ENCODE peak calls at places on chromosomes 6 and 20, in eight cellular contexts. H is neuronal stem cell, O is testis, M is mesendoderm, B is neural progenitor cell, Z is endothelial cell of umbilical vein, A is tibial artery, P is mammary epithelial cell. F is an unnamed sample.

GRCh38 chr6:4687989-4688947 is 87.9 kb upstream of the CDYL start:
- DNase-seq in P (peak; percentile 82), A (no peak), O (no peak), B (no peak), H (no peak), M (no peak), Z (peak; percentile 87), F (no peak)

GRCh38 chr20:63873477-63873971 is 8.5 kb downstream of the TPD52L2 start:
- DNase-seq in M (no peak), P (peak; percentile 89), A (no peak), H (no peak), B (no peak), Z (peak; percentile 87), O (no peak), F (no peak)

GRCh38 chr20:17896247-17896723 is 72.3 kb downstream of the SNX5 start:
- DNase-seq in M (no peak), P (no peak), Z (peak; percentile 90), A (no peak), H (no peak), B (no peak), O (no peak), F (no peak)

GRCh38 chr6:111781055-111781708 is 92.1 kb downstream of the FYN start:
- DNase-seq in Z (no peak), O (no peak), H (no peak), B (no peak), M (peak; percentile 57), A (no peak), P (peak; percentile 37), F (no peak)

GRCh38 chr6:153058291-153058690 is 55.8 kb upstream of the MTRF1L start:
- DNase-seq in O (no peak), H (no peak), P (peak; percentile 78), Z (peak; percentile 12), M (no peak), A (no peak), B (no peak), F (no peak)

GRCh38 chr20:63235399-63235983 is at the start of gene BIRC7:
- DNase-seq in M (no peak), H (no peak), B (no peak), Z (no peak), A (no peak), P (no peak), O (no peak), F (no peak)

GRCh38 chr20:10783660-10784336 is 110.0 kb upstream of the JAG1 start:
- DNase-seq in A (no peak), Z (peak; percentile 43), P (no peak), M (peak; percentile 85), H (no peak), O (no peak), B (no peak), F (no peak)

GRCh38 chr6:107185570-107185969 is 70.3 kb upstream of the BEND3 start:
- DNase-seq in Z (peak; percentile 22), H (no peak), B (peak; percentile 62), A (no peak), M (peak; percentile 58), P (peak; percentile 34), O (peak; percentile 55), F (peak; percentile 69)

GRCh38 chr6:144365176-144365710 is 80.1 kb downstream of the UTRN start:
- DNase-seq in M (no peak), A (no peak), H (no peak), O (no peak), P (no peak), B (no peak), Z (peak; percentile 69), F (no peak)

GRCh38 chr6:72861935-72862432 is 240.1 kb downstream of the KCNQ5 start:
- DNase-seq in B (no peak), O (no peak), Z (peak; percentile 88), A (peak; percentile 84), M (no peak), H (no peak), P (peak; percentile 39), F (no peak)

GRCh38 chr6:72864236-72864635 is 242.4 kb downstream of the KCNQ5 start:
- DNase-seq in Z (no peak), A (no peak), O (no peak), M (no peak), P (no peak), H (no peak), B (no peak), F (no peak)

GRCh38 chr6:72858204-72858603 is 236.3 kb downstream of the KCNQ5 start:
- DNase-seq in M (no peak), Z (no peak), P (no peak), A (no peak), B (no peak), O (no peak), H (no peak), F (no peak)

GRCh38 chr6:72863106-72863505 is 241.2 kb downstream of the KCNQ5 start:
- DNase-seq in Z (no peak), A (no peak), O (no peak), M (peak; percentile 6), B (no peak), P (no peak), H (no peak), F (no peak)

DNA sequence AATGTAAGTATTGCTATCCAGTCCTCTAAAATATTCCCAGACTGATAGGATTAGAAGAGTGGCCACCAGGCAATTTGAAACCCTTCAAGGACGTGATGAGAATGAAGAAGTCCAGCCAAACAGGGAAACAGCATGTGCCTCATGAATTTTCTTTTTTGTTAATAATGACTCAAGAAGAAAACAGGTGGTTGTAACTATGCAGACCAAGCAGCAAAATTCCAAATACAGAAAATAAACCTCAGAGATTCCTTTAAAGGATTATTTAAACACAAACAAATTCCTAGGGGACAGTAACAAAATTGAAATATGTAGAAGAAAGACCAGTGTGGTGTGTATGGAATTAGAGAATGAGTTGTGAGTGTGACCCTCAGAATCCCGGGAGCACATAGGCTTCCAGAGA is 239.2 kb downstream of the KCNQ5 start:
- DNase-seq in A (no peak), Z (peak; percentile 19), M (no peak), H (no peak), P (no peak), O (no peak), B (no peak), F (no peak)
- H3K27ac ChIP-seq in A (peak overlapping the region; percentile 70), Z (peak overlapping the region; percentile 96), M (no peak overlapping the region), H (no peak overlapping the region), P (no peak overlapping the region), O (no peak overlapping the region), B (no peak overlapping the region), F (no peak overlapping the region)

GRCh38 chr6:169212436-169212835 is 41.2 kb downstream of the THBS2 start:
- DNase-seq in M (no peak), H (no peak), B (no peak), O (no peak), P (no peak), Z (peak; percentile 31), A (no peak), F (no peak)
- H3K27ac ChIP-seq in M (no peak overlapping the region), H (no peak overlapping the region), B (no peak overlapping the region), O (no peak overlapping the region), P (no peak overlapping the region), Z (no peak overlapping the region), A (peak overlapping the region; percentile 92), F (no peak overlapping the region)

GRCh38 chr6:13710552-13711383 is 867 bp downstream of the RANBP9 start:
- DNase-seq in H (peak; percentile 49), B (peak; percentile 67), Z (peak; percentile 53), O (peak; percentile 53), A (peak; percentile 74), M (peak; percentile 87), P (peak; percentile 32), F (peak; percentile 84)
- H3K27ac ChIP-seq in H (peak overlapping the region; percentile 96), B (peak overlapping the region; percentile 88), Z (peak overlapping the region; percentile 74), O (peak overlapping the region; percentile 94), A (peak overlapping the region; percentile 92), M (peak overlapping the region; percentile 96), P (peak overlapping the region; percentile 80), F (peak overlapping the region; percentile 1)

DNA sequence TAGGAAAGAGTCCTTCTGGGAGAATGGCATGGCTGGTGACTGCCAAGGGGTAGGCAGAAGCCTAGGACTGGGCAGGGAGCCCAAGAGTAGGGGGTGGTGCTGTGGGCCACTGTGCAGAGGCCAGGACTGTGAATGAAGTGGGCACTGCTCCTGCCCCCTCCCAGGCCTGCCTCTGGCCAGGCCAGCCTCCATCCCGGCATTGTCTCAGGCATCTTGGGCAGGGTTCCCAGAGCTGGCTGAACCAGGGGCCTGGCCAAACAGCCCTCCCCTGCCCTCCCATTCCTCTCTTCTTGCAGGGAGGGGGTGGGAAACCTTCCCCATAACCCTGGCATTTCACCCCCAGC is 81.6 kb downstream of the MRPL14 start:
- DNase-seq in O (no peak), P (no peak), Z (no peak), M (no peak), B (no peak), A (no peak), H (no peak), F (no peak)
- H3K27ac ChIP-seq in O (no peak overlapping the region), P (no peak overlapping the region), Z (no peak overlapping the region), M (no peak overlapping the region), B (no peak overlapping the region), A (no peak overlapping the region), H (no peak overlapping the region), F (no peak overlapping the region)

F was measured in endodermal cell.